ENCODE peak calls at places on chromosome 9, in six cellular contexts. One of them, this sample, is unnamed. For H3K4me1 and H3K9me3, the result is how much of the 10 kb centered on the place peaks cover.

GRCh38 chr9:110133608-110134214 is 74.2 kb downstream of the C9orf152 start:
- DNase-seq in H9: no peak
- DNase-seq in neuronal stem cell: no peak
- DNase-seq in H1: no peak
- DNase-seq in trophoblast cell: no peak
- DNase-seq in IMR-90: peak
- DNase-seq in this sample: peak

GRCh38 chr9:89815061-89815902 is 210.5 kb downstream of the GADD45G start:
- DNase-seq in H9: no peak
- DNase-seq in neuronal stem cell: no peak
- DNase-seq in IMR-90: no peak
- DNase-seq in trophoblast cell: no peak
- DNase-seq in H1: no peak
- DNase-seq in this sample: no peak

GRCh38 chr9:86082870-86083269 is 16.5 kb downstream of the GOLM1 start:
- DNase-seq in neuronal stem cell: no peak
- DNase-seq in H9: no peak
- DNase-seq in IMR-90: no peak
- DNase-seq in trophoblast cell: no peak
- DNase-seq in H1: no peak
- DNase-seq in this sample: no peak

GRCh38 chr9:136787690-136788400 is 3.3 kb upstream of the TMEM141 start:
- DNase-seq in trophoblast cell: peak
- DNase-seq in H1: peak
- DNase-seq in neuronal stem cell: peak
- DNase-seq in IMR-90: peak
- DNase-seq in H9: peak
- DNase-seq in this sample: peak

GRCh38 chr9:694499-695154 is 146.9 kb upstream of the DMRT1 start:
- DNase-seq in neuronal stem cell: no peak
- DNase-seq in H9: no peak
- DNase-seq in IMR-90: peak
- DNase-seq in trophoblast cell: peak
- DNase-seq in H1: no peak
- DNase-seq in this sample: peak

GRCh38 chr9:114799441-114799840 is 6.4 kb downstream of the TNFSF15 start:
- DNase-seq in H9: peak
- DNase-seq in IMR-90: no peak
- DNase-seq in trophoblast cell: no peak
- DNase-seq in neuronal stem cell: peak
- DNase-seq in H1: peak
- DNase-seq in this sample: peak

GRCh38 chr9:120330031-120330430 is 249.9 kb downstream of the CDK5RAP2 start:
- DNase-seq in H1: peak
- DNase-seq in trophoblast cell: no peak
- DNase-seq in IMR-90: no peak
- DNase-seq in neuronal stem cell: no peak
- DNase-seq in H9: no peak
- DNase-seq in this sample: no peak

GRCh38 chr9:115198018-115198417 is 80.1 kb upstream of the TNC start:
- DNase-seq in IMR-90: peak
- DNase-seq in trophoblast cell: no peak
- DNase-seq in H9: no peak
- DNase-seq in H1: no peak
- DNase-seq in neuronal stem cell: no peak
- DNase-seq in this sample: peak

GRCh38 chr9:68540712-68541535 is at the start of gene TMEM252:
- DNase-seq in H1: no peak
- DNase-seq in IMR-90: no peak
- DNase-seq in neuronal stem cell: no peak
- DNase-seq in trophoblast cell: no peak
- DNase-seq in H9: no peak
- DNase-seq in this sample: no peak

GRCh38 chr9:123364241-123364824 is 8.3 kb downstream of the CRB2 start:
- DNase-seq in IMR-90: peak
- DNase-seq in neuronal stem cell: no peak
- DNase-seq in H9: no peak
- DNase-seq in trophoblast cell: no peak
- DNase-seq in H1: no peak
- DNase-seq in this sample: peak

GRCh38 chr9:70945301-70945700 is 176.1 kb downstream of the TRPM3 start:
- DNase-seq in H1: no peak
- DNase-seq in IMR-90: peak
- DNase-seq in H9: no peak
- DNase-seq in neuronal stem cell: no peak
- DNase-seq in trophoblast cell: no peak
- DNase-seq in this sample: peak

GRCh38 chr9:128276574-128277270 is 646 bp downstream of the SWI5 start:
- DNase-seq in H1: no peak
- DNase-seq in IMR-90: peak
- DNase-seq in trophoblast cell: no peak
- DNase-seq in H9: peak
- DNase-seq in neuronal stem cell: peak
- DNase-seq in this sample: peak

GRCh38 chr9:121676916-121677315 is 25.5 kb downstream of the DAB2IP start:
- DNase-seq in H1: no peak
- DNase-seq in neuronal stem cell: no peak
- DNase-seq in IMR-90: no peak
- DNase-seq in trophoblast cell: no peak
- DNase-seq in H9: no peak
- DNase-seq in this sample: no peak

GRCh38 chr9:97046228-97046627 is 7.3 kb upstream of the CTSV start:
- DNase-seq in H1: peak
- DNase-seq in IMR-90: peak
- DNase-seq in trophoblast cell: peak
- DNase-seq in H9: peak
- DNase-seq in neuronal stem cell: no peak
- DNase-seq in this sample: no peak

GRCh38 chr9:100167912-100168775 is 69.1 kb downstream of the INVS start:
- DNase-seq in H9: no peak
- DNase-seq in IMR-90: peak
- DNase-seq in H1: no peak
- DNase-seq in neuronal stem cell: peak
- DNase-seq in trophoblast cell: no peak
- DNase-seq in this sample: peak

GRCh38 chr9:38681747-38682227 is 38.1 kb downstream of the FAM240B start:
- DNase-seq in H9: no peak
- DNase-seq in H1: no peak
- DNase-seq in neuronal stem cell: no peak
- DNase-seq in trophoblast cell: peak
- DNase-seq in IMR-90: peak
- DNase-seq in this sample: peak

GRCh38 chr9:108543251-108543768 is 312.5 kb downstream of the ACTL7B start:
- DNase-seq in IMR-90: peak
- DNase-seq in H9: peak
- DNase-seq in H1: no peak
- DNase-seq in neuronal stem cell: peak
- DNase-seq in trophoblast cell: peak
- DNase-seq in this sample: peak

GRCh38 chr9:32572900-32573523 is at the start of gene NDUFB6:
- DNase-seq in trophoblast cell: peak
- DNase-seq in H9: peak
- DNase-seq in neuronal stem cell: peak
- DNase-seq in IMR-90: peak
- DNase-seq in H1: peak
- DNase-seq in this sample: peak

GRCh38 chr9:117076571-117077300 is 338.1 kb downstream of the ASTN2 start:
- DNase-seq in H1: no peak
- DNase-seq in H9: no peak
- DNase-seq in trophoblast cell: no peak
- DNase-seq in neuronal stem cell: no peak
- DNase-seq in IMR-90: no peak
- DNase-seq in this sample: no peak

GRCh38 chr9:127991017-127991756 is 10.4 kb upstream of the EEIG1 start:
- DNase-seq in neuronal stem cell: no peak
- DNase-seq in IMR-90: no peak
- DNase-seq in H1: no peak
- DNase-seq in trophoblast cell: no peak
- DNase-seq in H9: no peak
- DNase-seq in this sample: no peak

GRCh38 chr9:135164036-135164435 is 76.6 kb downstream of the OLFM1 start:
- DNase-seq in H9: no peak
- DNase-seq in IMR-90: no peak
- DNase-seq in trophoblast cell: no peak
- DNase-seq in neuronal stem cell: no peak
- DNase-seq in H1: no peak
- DNase-seq in this sample: no peak

GRCh38 chr9:127968717-127969383 is 11.9 kb downstream of the EEIG1 start:
- DNase-seq in neuronal stem cell: no peak
- DNase-seq in H9: no peak
- DNase-seq in IMR-90: peak
- DNase-seq in H1: no peak
- DNase-seq in trophoblast cell: peak
- DNase-seq in this sample: peak

GRCh38 chr9:79026311-79026710 is 545.5 kb upstream of the TLE4 start:
- DNase-seq in neuronal stem cell: no peak
- DNase-seq in IMR-90: no peak
- DNase-seq in trophoblast cell: peak
- DNase-seq in H1: no peak
- DNase-seq in H9: peak
- DNase-seq in this sample: no peak

GRCh38 chr9:116549061-116549664 is 137.9 kb upstream of the TRIM32 start:
- DNase-seq in H1: no peak
- DNase-seq in H9: no peak
- DNase-seq in trophoblast cell: peak
- DNase-seq in neuronal stem cell: no peak
- DNase-seq in IMR-90: peak
- DNase-seq in this sample: peak

GRCh38 chr9:115099891-115100290 is 18.1 kb downstream of the TNC start:
- DNase-seq in H1: no peak
- DNase-seq in neuronal stem cell: no peak
- DNase-seq in trophoblast cell: no peak
- DNase-seq in H9: no peak
- DNase-seq in IMR-90: no peak
- DNase-seq in this sample: no peak

GRCh38 chr9:132995906-132996305 is 17.4 kb downstream of the GFI1B start:
- DNase-seq in neuronal stem cell: no peak
- DNase-seq in trophoblast cell: no peak
- DNase-seq in IMR-90: no peak
- DNase-seq in H1: no peak
- DNase-seq in H9: no peak
- DNase-seq in this sample: no peak
- H3K4me1 ChIP-seq in neuronal stem cell: under half
- H3K4me1 ChIP-seq in trophoblast cell: under half
- H3K4me1 ChIP-seq in IMR-90: under half
- H3K4me1 ChIP-seq in H1: under half
- H3K4me1 ChIP-seq in H9: under half
- H3K4me1 ChIP-seq in this sample: under half

GRCh38 chr9:131149678-131150033 is 24.3 kb downstream of the NUP214 start:
- DNase-seq in neuronal stem cell: no peak
- DNase-seq in H1: no peak
- DNase-seq in H9: no peak
- DNase-seq in IMR-90: no peak
- DNase-seq in trophoblast cell: no peak
- DNase-seq in this sample: no peak

GRCh38 chr9:131145245-131145644 is 19.9 kb downstream of the NUP214 start:
- DNase-seq in H9: no peak
- DNase-seq in neuronal stem cell: no peak
- DNase-seq in H1: no peak
- DNase-seq in trophoblast cell: no peak
- DNase-seq in IMR-90: no peak
- DNase-seq in this sample: no peak

GRCh38 chr9:131148966-131149677 is 23.7 kb downstream of the NUP214 start:
- DNase-seq in H1: no peak
- DNase-seq in IMR-90: no peak
- DNase-seq in H9: no peak
- DNase-seq in trophoblast cell: no peak
- DNase-seq in neuronal stem cell: no peak
- DNase-seq in this sample: no peak

GRCh38 chr9:131142160-131142559 is 16.8 kb downstream of the NUP214 start:
- DNase-seq in neuronal stem cell: no peak
- DNase-seq in H9: no peak
- DNase-seq in trophoblast cell: no peak
- DNase-seq in H1: no peak
- DNase-seq in IMR-90: no peak
- DNase-seq in this sample: no peak

DNA sequence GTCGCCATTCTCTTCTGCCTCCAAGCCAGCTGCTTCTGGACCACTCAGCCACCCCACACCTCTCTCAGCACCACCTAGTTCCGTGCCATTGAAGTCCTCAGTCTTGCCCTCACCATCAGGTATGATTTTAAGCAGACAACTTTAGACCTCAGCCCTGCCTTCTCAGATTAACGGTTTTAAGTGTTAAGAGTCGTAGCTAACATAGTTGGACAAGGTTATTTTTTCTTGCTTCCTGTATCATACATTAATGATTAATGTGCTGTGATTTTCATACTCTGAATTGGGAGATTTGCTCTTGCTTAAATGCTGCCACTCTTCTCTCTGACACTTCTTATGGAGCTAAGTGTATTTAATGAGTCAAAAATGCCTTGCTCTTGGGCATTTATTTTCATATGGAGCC is 20.8 kb downstream of the NUP214 start:
- DNase-seq in trophoblast cell: no peak
- DNase-seq in H9: no peak
- DNase-seq in neuronal stem cell: no peak
- DNase-seq in IMR-90: no peak
- DNase-seq in H1: no peak
- DNase-seq in this sample: no peak
- H4K91ac ChIP-seq in trophoblast cell: no peak
- H4K91ac ChIP-seq in H9: no peak
- H4K91ac ChIP-seq in neuronal stem cell: no peak
- H4K91ac ChIP-seq in IMR-90: no peak
- H4K91ac ChIP-seq in H1: no peak
- H4K91ac ChIP-seq in this sample: no peak

DNA sequence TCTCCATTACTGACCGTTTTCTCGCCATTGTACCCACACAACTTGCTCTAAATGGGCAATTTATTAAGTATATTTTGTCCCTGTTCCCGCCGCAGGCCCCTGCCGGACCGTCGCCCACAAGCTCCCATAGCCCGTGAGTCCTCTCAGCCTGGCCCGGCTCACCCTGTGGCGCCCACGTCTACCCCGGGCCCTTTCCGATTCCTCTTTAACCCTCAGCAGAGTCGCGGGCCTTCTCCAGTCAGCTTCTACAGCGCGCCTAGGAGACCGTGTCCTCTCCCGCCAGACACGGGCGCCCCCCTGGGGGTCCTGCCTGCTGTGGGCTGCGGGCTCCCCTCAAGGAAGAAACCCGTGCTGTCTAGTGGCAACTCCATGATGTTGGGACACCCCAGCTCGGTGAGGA is 57.8 kb upstream of the SPATA31E1 start:
- DNase-seq in trophoblast cell: no peak
- DNase-seq in H1: no peak
- DNase-seq in IMR-90: no peak
- DNase-seq in H9: no peak
- DNase-seq in neuronal stem cell: no peak
- DNase-seq in this sample: no peak
- H3K9me3 ChIP-seq in trophoblast cell: under half
- H3K9me3 ChIP-seq in H1: under half
- H3K9me3 ChIP-seq in IMR-90: under half
- H3K9me3 ChIP-seq in H9: under half
- H3K9me3 ChIP-seq in neuronal stem cell: under half
- H3K9me3 ChIP-seq in this sample: under half

DNA sequence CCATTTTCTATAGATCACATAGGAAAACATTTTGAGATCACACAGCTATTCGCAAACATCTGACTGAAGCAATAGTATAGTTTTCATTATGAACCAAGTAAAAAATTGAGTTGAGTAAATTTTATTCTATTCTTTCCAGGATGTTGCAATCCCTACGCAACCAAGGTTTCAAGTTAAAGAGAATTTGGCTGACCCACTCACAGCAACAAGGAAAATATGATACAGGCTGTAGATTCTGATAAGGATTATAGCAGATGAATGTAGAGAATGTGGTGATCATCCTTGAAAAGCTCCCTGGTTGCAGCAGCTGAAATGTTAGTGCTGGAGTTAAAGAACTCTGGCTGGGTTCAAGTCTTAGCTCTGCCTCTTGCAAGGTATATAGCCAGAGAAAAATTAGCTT is 4.7 kb downstream of the ABCA1 start:
- DNase-seq in IMR-90: peak
- DNase-seq in H9: no peak
- DNase-seq in H1: peak
- DNase-seq in neuronal stem cell: no peak
- DNase-seq in trophoblast cell: peak
- DNase-seq in this sample: no peak
- H3K4me1 ChIP-seq in IMR-90: under half
- H3K4me1 ChIP-seq in H9: under half
- H3K4me1 ChIP-seq in H1: under half
- H3K4me1 ChIP-seq in neuronal stem cell: under half
- H3K4me1 ChIP-seq in trophoblast cell: under half
- H3K4me1 ChIP-seq in this sample: under half